ENCODE peak calls at places on chromosomes 5 and 9, in four cellular contexts. U, E, I and V are unnamed samples.

GRCh38 chr9:76371901-76372300 is 22.3 kb downstream of the RFK start:
- DNase-seq in I (no peak), U (no peak), E (no peak), V (peak; percentile 88)

GRCh38 chr5:81553570-81554212 is 159.8 kb upstream of the ACOT12 start:
- DNase-seq in E (no peak), U (no peak), I (no peak), V (no peak)

GRCh38 chr5:31393126-31393525 is 138.8 kb downstream of the DROSHA start:
- DNase-seq in U (no peak), I (no peak), E (no peak), V (no peak)

GRCh38 chr9:134719331-134719730 is 77.7 kb downstream of the COL5A1 start:
- DNase-seq in I (no peak), E (no peak), U (no peak), V (no peak)

GRCh38 chr9:128099932-128100491 is 27.5 kb downstream of the PTGES2 start:
- DNase-seq in I (peak; percentile 31), U (no peak), E (no peak), V (no peak)

GRCh38 chr5:28483327-28484025 is 1445.1 kb upstream of the CDH9 start:
- DNase-seq in I (no peak), U (no peak), E (no peak), V (no peak)

GRCh38 chr5:159324097-159324760 is 6.1 kb downstream of the IL12B start:
- DNase-seq in E (no peak), U (no peak), I (no peak), V (peak; percentile 81)

GRCh38 chr9:1880038-1880565 is 135.0 kb upstream of the SMARCA2 start:
- DNase-seq in U (no peak), E (no peak), I (no peak), V (no peak)

GRCh38 chr5:103260951-103261350 is 2.4 kb downstream of the MACIR start:
- DNase-seq in E (no peak), U (no peak), I (no peak), V (no peak)

GRCh38 chr5:103263054-103263453 is 4.5 kb downstream of the MACIR start:
- DNase-seq in I (no peak), E (no peak), U (no peak), V (no peak)

GRCh38 chr5:103259705-103260355 is 1.3 kb downstream of the MACIR start:
- DNase-seq in E (no peak), U (peak; percentile 19), I (no peak), V (peak; percentile 47)

GRCh38 chr5:103264529-103264928 is 6.0 kb downstream of the MACIR start:
- DNase-seq in U (no peak), E (no peak), I (no peak), V (no peak)

GRCh38 chr5:103262422-103262871 is 3.9 kb downstream of the MACIR start:
- DNase-seq in E (no peak), U (no peak), I (no peak), V (peak; percentile 70)
- H3K4me3 ChIP-seq in E (no peak overlapping the region), U (no peak overlapping the region), I (no peak overlapping the region), V (no peak overlapping the region)

DNA sequence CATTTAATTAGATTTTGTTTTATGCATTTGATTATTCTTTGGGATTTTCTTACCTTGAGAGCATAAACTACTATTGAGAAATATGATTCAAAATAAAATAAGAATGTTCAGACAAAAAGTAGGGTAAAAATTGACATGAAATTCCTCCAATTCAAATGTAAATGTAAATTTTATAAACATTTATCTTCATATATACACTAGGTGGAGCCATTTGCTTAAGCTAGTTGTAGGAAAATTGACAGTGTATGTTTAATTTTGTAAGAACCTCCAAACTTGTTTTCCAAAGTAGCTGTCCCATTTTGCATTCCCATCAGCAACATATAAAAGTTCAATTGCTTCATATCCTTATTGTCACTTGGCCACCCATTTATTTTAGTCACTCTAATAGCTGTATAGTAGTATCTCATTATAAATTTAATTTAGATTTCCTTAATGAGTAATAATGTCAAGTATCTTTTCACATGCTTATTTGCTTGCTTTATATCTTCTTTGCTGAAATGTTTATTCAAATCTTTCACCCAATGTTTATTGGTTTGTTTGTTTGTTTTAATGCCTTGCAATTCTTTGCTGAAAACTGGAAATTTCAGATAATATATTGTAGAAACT is 37.6 kb upstream of the SLCO6A1 start:
- DNase-seq in E (no peak), U (no peak), I (no peak), V (peak; percentile 42)
- TF ChIP-seq CTCF in E (no peak), U (no peak), I (no peak), V (peak; percentile 47)

GRCh38 chr5:181153814-181154213 is 6.4 kb downstream of the OR2V2 start:
- DNase-seq in E (no peak), I (no peak), U (no peak), V (no peak)

GRCh38 chr5:181151146-181151545 is 3.8 kb downstream of the OR2V2 start:
- DNase-seq in E (no peak), I (no peak), U (no peak), V (no peak)

GRCh38 chr5:181149355-181149754 is 2.0 kb downstream of the OR2V2 start:
- DNase-seq in I (no peak), E (no peak), U (no peak), V (no peak)

GRCh38 chr5:181149806-181150733 is 2.7 kb downstream of the OR2V2 start:
- DNase-seq in E (no peak), I (no peak), U (no peak), V (no peak)

GRCh38 chr5:181152406-181152805 is 5.0 kb downstream of the OR2V2 start:
- DNase-seq in U (peak; percentile 44), I (no peak), E (no peak), V (no peak)
- H3K4me3 ChIP-seq in U (no peak overlapping the region), I (no peak overlapping the region), E (no peak overlapping the region), V (no peak overlapping the region)

GRCh38 chr9:117622347-117622746 is 81.9 kb upstream of the TLR4 start:
- DNase-seq in U (no peak), I (no peak), E (no peak), V (no peak)
- TF ChIP-seq CTCF in U (no peak), I (no peak), E (no peak), V (peak; percentile 15)

GRCh38 chr9:4110562-4110961 is 189.3 kb downstream of the GLIS3 start:
- DNase-seq in I (no peak), U (no peak), E (no peak), V (no peak)

GRCh38 chr9:4108708-4109444 is 191.0 kb downstream of the GLIS3 start:
- DNase-seq in U (no peak), I (no peak), E (no peak), V (no peak)

GRCh38 chr9:4114569-4115505 is 185.0 kb downstream of the GLIS3 start:
- DNase-seq in U (no peak), I (no peak), E (no peak), V (peak; percentile 83)

GRCh38 chr9:4113711-4114110 is 186.2 kb downstream of the GLIS3 start:
- DNase-seq in U (no peak), I (no peak), E (no peak), V (peak; percentile 74)

GRCh38 chr9:4111233-4112000 is 188.5 kb downstream of the GLIS3 start:
- DNase-seq in E (no peak), I (no peak), U (no peak), V (peak; percentile 71)
- H3K4me3 ChIP-seq in E (no peak overlapping the region), I (no peak overlapping the region), U (no peak overlapping the region), V (peak overlapping the region; percentile 42)